ENCODE peak calls at places on chromosomes 7 and 10, in five cellular contexts. C is PC-3, P is neural progenitor cell, R is fibroblast of lung, K is neuronal stem cell. Z is an unnamed sample. For H3K4me1 and H3K9me3, the result is how much of the 10 kb centered on the place peaks cover.

GRCh38 chr7:6590645-6591110 is 857 bp downstream of the INTS15 start:
- DNase-seq in K (no peak), C (no peak), R (no peak), P (peak), Z (no peak)

GRCh38 chr7:18541189-18541870 is 45.8 kb downstream of the HDAC9 start:
- DNase-seq in R (peak), K (no peak), C (no peak), P (no peak), Z (no peak)

GRCh38 chr7:156592124-156592884 is 48.3 kb upstream of the RNF32 start:
- DNase-seq in C (no peak), K (no peak), R (no peak), P (no peak), Z (no peak)

GRCh38 chr10:86671985-86672710 is 3.8 kb downstream of the LDB3 start:
- DNase-seq in C (no peak), P (peak), K (no peak), R (no peak), Z (no peak)

GRCh38 chr7:136213012-136213411 is 235.9 kb upstream of the MTPN start:
- DNase-seq in P (no peak), R (no peak), K (no peak), C (no peak), Z (no peak)

GRCh38 chr10:78937388-78937787 is 131.4 kb upstream of the ZMIZ1 start:
- DNase-seq in K (no peak), P (no peak), R (no peak), C (peak), Z (no peak)

GRCh38 chr10:70355234-70356021 is 27.0 kb downstream of the LRRC20 start:
- DNase-seq in C (no peak), K (no peak), R (no peak), P (peak), Z (no peak)

GRCh38 chr7:40749877-40750276 is 615.1 kb downstream of the SUGCT start:
- DNase-seq in K (no peak), R (peak), C (peak), P (no peak), Z (no peak)

GRCh38 chr10:73625004-73625883 is 16.0 kb downstream of the MYOZ1 start:
- DNase-seq in C (peak), P (peak), R (peak), K (peak), Z (peak)

GRCh38 chr7:2196381-2197378 is 36.1 kb downstream of the MAD1L1 start:
- DNase-seq in R (no peak), K (no peak), P (no peak), C (no peak), Z (no peak)

GRCh38 chr10:77422491-77423338 is 214.9 kb downstream of the KCNMA1 start:
- DNase-seq in P (no peak), R (peak), C (no peak), K (no peak), Z (no peak)

GRCh38 chr10:79484476-79484875 is 27.9 kb upstream of the EIF5AL1 start:
- DNase-seq in C (no peak), R (no peak), K (no peak), P (no peak), Z (no peak)

GRCh38 chr10:70433581-70434280 is 7.8 kb downstream of the NODAL start:
- DNase-seq in K (no peak), P (no peak), C (no peak), R (peak), Z (no peak)

GRCh38 chr7:100481466-100481865 is 2.3 kb upstream of the NYAP1 start:
- DNase-seq in K (no peak), C (no peak), P (no peak), R (no peak), Z (no peak)

GRCh38 chr7:102934670-102935069 is 21.9 kb downstream of the LRRC17 start:
- DNase-seq in P (peak), R (no peak), K (no peak), C (no peak), Z (no peak)

GRCh38 chr10:44979281-44980181 is 922 bp upstream of the DEPP1 start:
- DNase-seq in R (no peak), C (no peak), K (no peak), P (no peak), Z (no peak)

GRCh38 chr10:70540089-70540788 is 61.7 kb downstream of the PALD1 start:
- DNase-seq in R (peak), K (no peak), P (peak), C (peak), Z (no peak)

GRCh38 chr7:23709081-23709746 is 805 bp upstream of the STK31 start:
- DNase-seq in P (no peak), K (no peak), R (no peak), C (peak), Z (no peak)

GRCh38 chr10:73577788-73578187 is 13.4 kb downstream of the USP54 start:
- DNase-seq in K (no peak), C (peak), R (peak), P (peak), Z (no peak)

GRCh38 chr7:157715071-157715937 is 378.5 kb downstream of the DNAJB6 start:
- DNase-seq in C (no peak), K (no peak), R (no peak), P (no peak), Z (no peak)

GRCh38 chr10:131730771-131731497 is 169.9 kb upstream of the PPP2R2D start:
- DNase-seq in K (no peak), C (no peak), R (no peak), P (peak), Z (no peak)

GRCh38 chr10:47137311-47137851 is 162.6 kb upstream of the GDF10 start:
- DNase-seq in C (peak), K (no peak), R (peak), P (no peak), Z (no peak)

GRCh38 chr7:127997226-127997922 is 33.9 kb downstream of the LRRC4 start:
- DNase-seq in C (no peak), P (peak), K (no peak), R (peak), Z (no peak)

GRCh38 chr7:135151162-135151932 is 3.5 kb downstream of the TMEM140 start:
- DNase-seq in C (no peak), R (no peak), P (no peak), K (no peak), Z (no peak)

GRCh38 chr10:101830322-101831168 is 12.3 kb upstream of the OGA start:
- DNase-seq in P (peak), K (peak), C (peak), R (peak), Z (no peak)
- H3K9ac ChIP-seq in P (no peak), K (peak), C (peak), R (peak), Z (peak)

DNA sequence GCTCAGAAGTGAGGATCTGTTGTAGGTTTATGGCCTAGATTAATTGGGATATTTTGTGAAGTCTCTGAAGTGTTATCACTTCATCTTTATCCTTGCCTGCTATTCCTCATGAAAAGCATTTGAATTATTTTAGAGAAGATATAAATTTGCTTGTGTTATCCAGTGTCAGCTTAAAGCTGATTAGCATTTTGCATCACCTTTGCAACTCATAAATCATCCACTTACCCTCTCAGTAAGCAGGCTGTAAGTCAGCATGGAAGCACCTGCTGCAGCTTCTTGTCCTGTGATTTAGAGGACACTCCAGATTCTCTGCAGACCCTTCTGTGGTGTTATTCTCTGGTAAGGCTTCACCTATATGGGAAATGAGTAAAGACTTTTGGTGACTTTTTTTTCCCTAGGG is 138.1 kb downstream of the AUTS2 start:
- DNase-seq in C (no peak), K (no peak), R (no peak), P (no peak), Z (no peak)
- H3K4me1 ChIP-seq in C (under half), K (under half), R (under half), P (half or more), Z (under half)

DNA sequence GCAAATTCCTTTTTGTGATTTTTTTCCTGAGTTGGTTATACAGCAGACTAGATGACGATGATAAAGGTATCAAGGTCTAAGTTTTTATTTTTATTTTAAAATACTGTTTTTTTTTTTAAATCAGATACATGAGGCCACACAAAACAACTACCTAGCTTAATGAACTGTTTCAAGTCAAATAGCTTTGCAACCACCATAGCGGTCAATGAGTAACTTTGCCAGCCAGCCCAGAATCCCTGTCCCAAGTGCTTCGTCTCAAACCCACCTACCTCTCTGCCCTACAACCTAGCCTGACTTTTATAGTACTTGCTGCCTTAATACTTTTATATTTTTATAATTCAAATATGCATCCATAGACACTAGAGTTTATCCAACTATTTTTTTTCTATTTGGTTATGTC is 676.5 kb downstream of the NRG3 start:
- DNase-seq in C (no peak), K (no peak), P (no peak), R (no peak), Z (no peak)
- H3K9me3 ChIP-seq in C (under half), K (under half), P (under half), R (under half), Z (under half)

DNA sequence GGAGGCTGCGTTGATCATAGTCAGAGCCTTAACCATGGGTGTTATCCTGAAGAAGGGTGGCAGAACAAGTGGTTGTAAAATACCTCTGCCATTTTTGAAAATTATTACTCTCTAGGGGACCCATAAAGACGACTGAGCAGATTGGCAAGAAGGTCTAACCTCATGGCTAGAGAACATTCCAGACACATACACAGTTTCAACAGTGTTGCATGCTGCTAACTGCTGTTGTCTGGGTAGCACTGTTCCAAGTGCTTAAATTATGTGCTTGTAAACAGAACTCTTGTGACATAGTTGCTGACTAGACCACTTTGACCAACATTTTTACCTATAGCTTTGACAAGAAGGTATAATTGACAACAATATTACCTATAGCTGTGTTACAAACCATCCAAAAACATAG is 46.1 kb upstream of the FOXP2 start:
- DNase-seq in R (no peak), C (no peak), K (no peak), P (no peak), Z (no peak)
- H3K9ac ChIP-seq in R (no peak), C (no peak), K (no peak), P (no peak), Z (no peak)

DNA sequence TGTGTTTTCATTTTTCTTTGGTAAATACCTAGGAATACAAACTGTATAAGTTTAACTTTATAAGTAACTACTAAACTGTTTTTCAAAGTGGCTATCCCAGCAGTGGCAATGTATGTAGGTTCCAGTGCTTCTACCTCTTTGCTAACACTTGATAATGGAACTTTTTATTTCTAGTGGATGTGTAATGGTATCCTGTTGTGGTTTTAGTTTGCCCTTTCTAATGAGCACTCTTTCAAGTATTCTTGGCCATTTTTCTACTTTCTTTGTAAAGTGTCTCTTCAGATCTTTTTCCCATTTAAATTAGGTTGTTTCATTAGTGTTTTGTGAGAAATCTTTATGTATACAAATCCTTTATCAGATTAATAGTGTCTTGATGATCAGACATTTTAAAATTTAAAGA is 4.6 kb downstream of the KIF20B start:
- DNase-seq in K (no peak), P (no peak), C (no peak), R (peak), Z (no peak)
- H3K4me1 ChIP-seq in K (under half), P (under half), C (under half), R (under half), Z (under half)

GRCh38 chr7:113890326-113891030 is 28.3 kb downstream of the PPP1R3A start:
- DNase-seq in R (peak), P (no peak), C (no peak), K (no peak), Z (no peak)
- H3K9me3 ChIP-seq in R (under half), P (under half), C (under half), K (under half), Z (under half)

Z was measured in NT2/D1.